ENCODE peak calls at places on chromosome 13, in four cellular contexts. N is vagina, Q is hepatocyte, P is heart right ventricle. B is an unnamed sample.

GRCh38 chr13:37473035-37473434 is 125.5 kb downstream of the POSTN start:
- DNase-seq in N (no peak), Q (no peak), P (no peak), B (no peak)

GRCh38 chr13:28493740-28494536 is 990 bp downstream of the FLT1 start:
- DNase-seq in N (no peak), Q (no peak), P (peak; percentile 25), B (no peak)

GRCh38 chr13:60328073-60328472 is 68.9 kb upstream of the TDRD3 start:
- DNase-seq in N (no peak), Q (no peak), P (no peak), B (no peak)

GRCh38 chr13:27969073-27969865 is at the start of gene CDX2:
- DNase-seq in N (no peak), Q (peak; percentile 86), P (no peak), B (no peak)

GRCh38 chr13:19955873-19956559 is 2.5 kb upstream of the ZMYM2 start:
- DNase-seq in N (no peak), Q (no peak), P (no peak), B (no peak)

GRCh38 chr13:45231722-45232121 is 30.9 kb upstream of the KCTD4 start:
- DNase-seq in N (no peak), Q (no peak), P (no peak), B (peak; percentile 40)

GRCh38 chr13:46160474-46161066 is 21.4 kb downstream of the LCP1 start:
- DNase-seq in N (no peak), Q (peak; percentile 70), P (no peak), B (peak; percentile 57)

GRCh38 chr13:75308222-75308621 is 173.7 kb downstream of the TBC1D4 start:
- DNase-seq in N (no peak), Q (no peak), P (no peak), B (no peak)

GRCh38 chr13:114129649-114130062 is 2.8 kb downstream of the RASA3 start:
- DNase-seq in N (no peak), Q (no peak), P (no peak), B (no peak)

GRCh38 chr13:30370916-30371521 is 51.3 kb upstream of the UBE2L5 start:
- DNase-seq in N (no peak), Q (no peak), P (no peak), B (no peak)

GRCh38 chr13:31045621-31046081 is 113.2 kb downstream of the TEX26 start:
- DNase-seq in N (no peak), Q (peak; percentile 88), P (no peak), B (peak; percentile 63)

GRCh38 chr13:50866817-50867640 is 23.5 kb upstream of the DLEU7 start:
- DNase-seq in N (no peak), Q (no peak), P (no peak), B (no peak)

GRCh38 chr13:80957019-80957650 is 616.2 kb upstream of the SPRY2 start:
- DNase-seq in N (no peak), Q (no peak), P (no peak), B (no peak)

GRCh38 chr13:44317752-44318550 is 55.7 kb upstream of the SERP2 start:
- DNase-seq in N (no peak), Q (no peak), P (no peak), B (peak; percentile 62)

GRCh38 chr13:99980201-99981114 is 1.1 kb upstream of the ZIC2 start:
- DNase-seq in N (no peak), Q (peak; percentile 81), P (peak; percentile 68), B (no peak)
- TF ChIP-seq CTCF in N (no peak), Q (no peak), P (no peak), B (no peak)

DNA sequence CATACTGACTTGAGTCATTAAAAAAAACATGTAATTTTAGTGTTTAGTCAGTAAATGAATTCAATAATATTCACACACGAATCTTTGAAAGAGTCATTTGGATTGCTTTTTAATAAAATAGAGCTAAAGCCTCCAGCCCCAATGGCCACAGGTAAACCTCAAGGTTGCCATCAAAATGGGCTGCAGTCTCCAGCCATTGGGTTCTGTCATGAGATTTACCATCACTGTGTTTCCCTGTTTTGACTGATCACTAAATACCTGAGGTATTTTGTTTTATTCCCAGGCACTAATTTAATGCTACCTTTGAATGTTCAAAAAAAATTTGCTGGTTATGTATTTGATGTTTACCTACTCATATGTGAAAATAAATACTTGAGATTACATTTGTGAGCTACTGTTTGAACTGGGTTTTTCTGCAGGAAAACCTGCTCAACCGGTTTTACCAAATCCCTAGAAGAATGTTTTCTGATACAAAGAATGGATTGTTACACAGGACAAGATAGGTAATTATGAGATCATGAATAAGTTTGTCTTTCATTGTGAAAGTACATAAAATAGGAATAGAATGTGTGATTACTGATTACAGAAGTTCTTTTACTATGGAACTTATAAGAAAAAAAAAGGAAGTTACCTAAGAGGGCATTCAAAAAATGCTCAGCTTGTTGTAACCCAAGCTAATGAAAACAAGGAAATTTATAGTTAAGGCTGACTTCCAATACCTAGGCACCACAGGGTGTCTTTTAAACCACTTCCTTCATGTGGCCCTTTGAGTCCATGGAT is 391.3 kb downstream of the EFNB2 start:
- DNase-seq in N (no peak), Q (peak; percentile 43), P (no peak), B (no peak)
- H3K4me3 ChIP-seq in N (no peak overlapping the region), Q (no peak overlapping the region), P (no peak overlapping the region), B (no peak overlapping the region)

GRCh38 chr13:88005188-88005587 is 334.0 kb downstream of the SLITRK5 start:
- DNase-seq in N (no peak), Q (no peak), P (no peak), B (no peak)
- TF ChIP-seq CTCF in N (no peak), Q (peak; percentile 16), P (no peak), B (no peak)

GRCh38 chr13:35392768-35393167 is 83.7 kb downstream of the MAB21L1 start:
- DNase-seq in N (no peak), Q (no peak), P (no peak), B (no peak)
- H3K4me3 ChIP-seq in N (no peak overlapping the region), Q (no peak overlapping the region), P (no peak overlapping the region), B (no peak overlapping the region)

DNA sequence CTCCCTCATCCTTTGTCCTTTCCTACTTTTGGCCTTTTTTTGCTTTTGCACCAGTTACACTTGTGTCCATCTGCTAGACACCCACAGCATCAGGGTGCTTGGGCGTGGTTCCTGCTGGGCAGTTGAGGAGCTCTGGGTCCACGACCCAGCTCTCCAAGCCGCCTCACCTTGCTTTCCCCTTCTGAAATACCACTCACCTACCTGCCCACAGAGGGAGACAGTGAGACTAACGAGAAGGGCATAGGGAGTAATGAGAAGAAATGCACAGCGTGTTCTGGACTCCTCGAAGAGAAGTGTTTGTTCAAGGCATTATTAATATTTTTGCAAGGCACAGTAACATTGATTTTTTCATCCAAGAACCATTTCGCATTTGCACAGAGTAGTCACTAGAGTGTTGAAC is 92.9 kb downstream of the DNAJC15 start:
- DNase-seq in N (no peak), Q (no peak), P (no peak), B (no peak)
- TF ChIP-seq CTCF in N (no peak), Q (no peak), P (no peak), B (no peak)